ENCODE peak calls at places on chromosomes 7 and 10, in five cellular contexts. R, T, U, W and X are unnamed samples. For H3K27me3, the result is how much of the 10 kb centered on the place peaks cover.

GRCh38 chr10:125076891-125077643 is 83.3 kb downstream of the CTBP2 start:
- DNase-seq in R (peak), T (no peak), U (no peak), W (no peak), X (no peak)

GRCh38 chr10:128398103-128398502 is 271.9 kb upstream of the MKI67 start:
- DNase-seq in R (no peak), T (peak), U (no peak), W (no peak), X (no peak)

GRCh38 chr7:33428415-33428814 is 299.1 kb downstream of the BBS9 start:
- DNase-seq in R (no peak), T (no peak), U (no peak), W (no peak), X (no peak)

GRCh38 chr10:78860260-78860914 is 208.4 kb upstream of the ZMIZ1 start:
- DNase-seq in R (no peak), T (no peak), U (no peak), W (no peak), X (no peak)

GRCh38 chr10:121339136-121339535 is 259.1 kb downstream of the FGFR2 start:
- DNase-seq in R (no peak), T (no peak), U (no peak), W (no peak), X (no peak)

GRCh38 chr7:155456772-155457543 is 971 bp upstream of the EN2 start:
- DNase-seq in R (no peak), T (peak), U (peak), W (peak), X (peak)

GRCh38 chr7:44145969-44146897 is 5.1 kb upstream of the MYL7 start:
- DNase-seq in R (peak), T (peak), U (peak), W (peak), X (no peak)

GRCh38 chr7:75739796-75740672 is 1.3 kb upstream of the HIP1 start:
- DNase-seq in R (no peak), T (peak), U (no peak), W (no peak), X (peak)

GRCh38 chr7:63043657-63044543 is 954.7 kb upstream of the ZNF722 start:
- DNase-seq in R (no peak), T (no peak), U (no peak), W (peak), X (no peak)

GRCh38 chr7:150322114-150322832 is 882 bp upstream of the LRRC61 start:
- DNase-seq in R (no peak), T (peak), U (no peak), W (peak), X (no peak)

GRCh38 chr10:33233635-33234034 is 100.8 kb downstream of the NRP1 start:
- DNase-seq in R (no peak), T (no peak), U (no peak), W (no peak), X (no peak)

GRCh38 chr7:1291040-1291689 is 58.5 kb downstream of the UNCX start:
- DNase-seq in R (no peak), T (no peak), U (no peak), W (no peak), X (no peak)

GRCh38 chr10:19041176-19041575 is 7.4 kb upstream of the MALRD1 start:
- DNase-seq in R (no peak), T (no peak), U (no peak), W (no peak), X (no peak)

GRCh38 chr10:878333-878753 is 53.2 kb downstream of the LARP4B start:
- DNase-seq in R (no peak), T (no peak), U (no peak), W (no peak), X (no peak)

GRCh38 chr7:55074008-55074499 is 55.2 kb downstream of the EGFR start:
- DNase-seq in R (no peak), T (no peak), U (no peak), W (peak), X (peak)

GRCh38 chr10:63346015-63346441 is 119.7 kb downstream of the JMJD1C start:
- DNase-seq in R (no peak), T (no peak), U (no peak), W (no peak), X (peak)

GRCh38 chr7:877312-878232 is 1.2 kb downstream of the GET4 start:
- DNase-seq in R (no peak), T (peak), U (peak), W (peak), X (peak)

GRCh38 chr10:82037076-82037475 is 162.1 kb downstream of the NRG3 start:
- DNase-seq in R (peak), T (no peak), U (no peak), W (no peak), X (no peak)

GRCh38 chr10:14779053-14779649 is 4.5 kb upstream of the FAM107B start:
- DNase-seq in R (no peak), T (no peak), U (no peak), W (no peak), X (peak)

GRCh38 chr7:135001390-135002165 is 15.3 kb downstream of the AGBL3 start:
- DNase-seq in R (no peak), T (no peak), U (no peak), W (no peak), X (no peak)

GRCh38 chr7:24971333-24972165 is 8.4 kb downstream of the OSBPL3 start:
- DNase-seq in R (no peak), T (no peak), U (no peak), W (no peak), X (peak)

GRCh38 chr7:22572292-22572691 is 72.3 kb upstream of the STEAP1B start:
- DNase-seq in R (no peak), T (no peak), U (no peak), W (no peak), X (peak)

GRCh38 chr7:68873616-68874015 is 724.7 kb upstream of the AUTS2 start:
- DNase-seq in R (no peak), T (no peak), U (no peak), W (no peak), X (no peak)

GRCh38 chr10:88810196-88810961 is 7.8 kb downstream of the LIPM start:
- DNase-seq in R (no peak), T (peak), U (peak), W (peak), X (peak)

GRCh38 chr10:92657024-92657423 is 32.7 kb upstream of the HHEX start:
- DNase-seq in R (no peak), T (no peak), U (no peak), W (no peak), X (no peak)

GRCh38 chr7:136868496-136869005 is at the start of gene CHRM2:
- DNase-seq in R (no peak), T (peak), U (no peak), W (no peak), X (no peak)

GRCh38 chr7:94335586-94335985 is 59.1 kb upstream of the COL1A2 start:
- DNase-seq in R (no peak), T (no peak), U (no peak), W (no peak), X (no peak)

GRCh38 chr10:76892766-76893479 is 744.7 kb downstream of the KCNMA1 start:
- DNase-seq in R (no peak), T (no peak), U (no peak), W (no peak), X (no peak)

GRCh38 chr7:30391806-30392205 is 86.8 kb downstream of the NOD1 start:
- DNase-seq in R (no peak), T (peak), U (no peak), W (no peak), X (peak)

GRCh38 chr10:32379314-32379949 is 32.5 kb upstream of the EPC1 start:
- DNase-seq in R (no peak), T (peak), U (no peak), W (no peak), X (peak)

GRCh38 chr7:130071701-130072622 is 1.6 kb downstream of the KLHDC10 start:
- DNase-seq in R (no peak), T (peak), U (peak), W (peak), X (peak)

GRCh38 chr7:134509010-134509409 is 18.4 kb upstream of the AKR1B10 start:
- DNase-seq in R (no peak), T (no peak), U (no peak), W (no peak), X (no peak)

DNA sequence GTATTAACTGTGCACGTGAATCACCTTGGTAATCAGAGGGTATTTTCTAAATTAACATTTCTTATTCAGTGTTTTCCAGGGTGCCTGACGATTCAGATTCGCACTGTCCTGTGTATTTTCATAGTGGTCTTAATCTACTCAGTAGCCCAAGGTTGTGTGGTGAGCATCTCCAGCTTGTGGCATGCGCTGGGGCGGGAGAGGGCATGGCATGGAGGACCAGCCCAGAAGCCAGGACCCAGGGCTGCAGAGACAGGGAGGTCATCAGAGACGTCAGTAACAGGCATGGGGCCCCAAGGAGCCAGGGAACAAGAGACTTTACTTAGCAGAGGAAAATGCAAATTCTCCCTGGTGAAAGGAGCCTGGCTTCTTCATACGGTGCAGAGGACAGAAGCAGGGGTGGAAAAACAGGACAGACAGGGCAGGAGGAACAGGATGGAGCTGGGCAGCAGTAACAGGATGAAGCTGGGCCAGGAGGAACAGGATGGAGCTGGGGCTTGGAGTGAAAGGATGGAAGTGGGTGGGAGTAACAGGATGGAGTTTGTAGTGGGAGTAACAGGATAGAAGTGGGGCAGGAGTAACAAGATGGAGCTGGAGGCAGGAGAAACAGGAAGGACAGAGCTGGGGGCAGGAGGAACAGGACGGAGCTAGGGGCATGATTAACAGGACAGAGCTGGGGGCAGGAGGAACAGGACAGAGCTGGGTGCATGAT is 110.9 kb downstream of the ADCY1 start:
- DNase-seq in R (peak), T (no peak), U (no peak), W (peak), X (no peak)
- H3K27me3 ChIP-seq in R (under half), T (under half), U (under half), W (under half), X (under half)

GRCh38 chr7:20310963-20311742 is 19.5 kb upstream of the ITGB8 start:
- DNase-seq in R (no peak), T (no peak), U (no peak), W (no peak), X (peak)
- TF ChIP-seq CTCF in R (peak), T (peak), U (no peak), W (peak), X (peak)

DNA sequence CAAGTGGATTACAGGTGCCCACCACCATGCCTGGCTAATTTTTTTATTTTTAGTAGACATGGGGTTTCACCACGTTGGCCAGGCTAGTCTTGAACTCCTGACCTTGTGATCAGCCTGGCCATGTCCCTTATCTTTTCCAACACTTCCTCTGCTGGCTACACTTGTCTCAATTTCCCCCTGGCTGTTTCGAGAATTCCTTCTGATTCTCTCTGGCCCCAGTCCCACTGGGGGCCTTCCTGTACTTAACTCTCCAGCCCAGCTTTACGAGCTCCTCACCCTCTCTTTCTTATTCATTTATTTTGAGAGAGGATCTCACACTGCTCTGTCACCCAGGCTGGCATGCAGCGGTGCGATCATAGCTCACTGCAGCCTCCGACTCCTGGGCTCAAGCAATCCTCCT is 8.5 kb downstream of the EPHB4 start:
- DNase-seq in R (no peak), T (no peak), U (no peak), W (no peak), X (no peak)
- H3K27me3 ChIP-seq in R (under half), T (under half), U (under half), W (under half), X (under half)

GRCh38 chr10:130215076-130215917 is 79.1 kb downstream of the GLRX3 start:
- DNase-seq in R (peak), T (peak), U (no peak), W (no peak), X (no peak)
- TF ChIP-seq CTCF in R (no peak), T (no peak), U (no peak), W (no peak), X (no peak)

GRCh38 chr10:3757638-3758490 is 27.1 kb downstream of the KLF6 start:
- DNase-seq in R (no peak), T (no peak), U (no peak), W (no peak), X (peak)
- H3K27me3 ChIP-seq in R (under half), T (under half), U (under half), W (under half), X (under half)

GRCh38 chr7:49791089-49791741 is 17.8 kb downstream of the VWC2 start:
- DNase-seq in R (no peak), T (peak), U (no peak), W (no peak), X (peak)
- TF ChIP-seq CTCF in R (peak), T (peak), U (no peak), W (no peak), X (peak)

GRCh38 chr10:133090101-133090500 is 2.4 kb downstream of the ADGRA1 start:
- DNase-seq in R (no peak), T (no peak), U (no peak), W (no peak), X (no peak)
- H3K27me3 ChIP-seq in R (under half), T (under half), U (under half), W (half or more), X (half or more)

DNA sequence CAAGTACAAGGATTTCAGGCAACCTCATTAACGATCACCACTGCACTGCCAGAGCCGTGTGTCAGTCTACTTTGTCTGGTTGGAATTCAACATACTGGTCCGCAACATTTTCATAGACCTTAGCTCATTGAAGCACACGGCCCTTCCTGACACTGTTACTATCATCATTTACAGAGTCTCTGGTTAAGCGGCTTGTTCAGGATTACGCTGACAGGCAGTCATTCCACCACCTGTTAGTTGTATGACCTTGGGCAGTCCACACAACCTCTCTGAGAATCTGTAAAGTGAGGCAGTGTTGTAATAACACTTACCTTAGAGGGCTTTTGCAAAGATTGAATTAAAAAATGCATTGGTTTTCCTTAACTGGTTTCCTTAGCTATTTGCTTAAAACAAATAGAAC is 112.6 kb downstream of the AOAH start:
- DNase-seq in R (no peak), T (no peak), U (no peak), W (no peak), X (no peak)
- TF ChIP-seq CTCF in R (no peak), T (no peak), U (no peak), W (no peak), X (no peak)